ENCODE peak calls at places on chromosomes 1 and 21, in five cellular contexts. N is WERI-Rb-1, F is GM13976, Z is WTC11, O is H9. C is an unnamed sample.

GRCh38 chr1:161159915-161160248 is 582 bp downstream of the USP21 start:
- DNase-seq in N (no peak), F (no peak), Z (no peak), O (no peak), C (no peak)

GRCh38 chr1:33348194-33348593 is 27.3 kb upstream of the A3GALT2 start:
- DNase-seq in N (no peak), F (no peak), Z (no peak), O (no peak), C (no peak)

GRCh38 chr1:67883069-67883468 is 49.8 kb upstream of the GNG12 start:
- DNase-seq in N (peak; percentile 11), F (no peak), Z (no peak), O (no peak), C (no peak)

GRCh38 chr1:107669996-107670395 is 295.0 kb downstream of the VAV3 start:
- DNase-seq in N (no peak), F (no peak), Z (no peak), O (no peak), C (no peak)

GRCh38 chr1:200242379-200243041 is 167.3 kb downstream of the ZNF281 start:
- DNase-seq in N (peak; percentile 64), F (no peak), Z (no peak), O (no peak), C (no peak)

GRCh38 chr1:116950497-116951174 is 40.9 kb downstream of the PTGFRN start:
- DNase-seq in N (no peak), F (no peak), Z (no peak), O (no peak), C (no peak)

GRCh38 chr1:208569181-208569580 is 325.0 kb upstream of the PLXNA2 start:
- DNase-seq in N (no peak), F (no peak), Z (no peak), O (no peak), C (no peak)

GRCh38 chr21:45523411-45524101 is 18.7 kb downstream of the SLC19A1 start:
- DNase-seq in N (no peak), F (no peak), Z (peak; percentile 9), O (no peak), C (no peak)

GRCh38 chr1:179825798-179826460 is 51.7 kb downstream of the TOR1AIP2 start:
- DNase-seq in N (no peak), F (no peak), Z (no peak), O (no peak), C (no peak)

GRCh38 chr1:94606471-94606870 is 64.9 kb upstream of the F3 start:
- DNase-seq in N (no peak), F (no peak), Z (no peak), O (no peak), C (no peak)

GRCh38 chr1:214640431-214641213 is 37.6 kb downstream of the CENPF start:
- DNase-seq in N (no peak), F (no peak), Z (no peak), O (no peak), C (no peak)

GRCh38 chr1:99599678-99600175 is 46.2 kb upstream of the PALMD start:
- DNase-seq in N (no peak), F (no peak), Z (no peak), O (no peak), C (no peak)

GRCh38 chr1:27391511-27392095 is 819 bp upstream of the GPR3 start:
- DNase-seq in N (peak; percentile 39), F (no peak), Z (peak; percentile 69), O (peak; percentile 86), C (no peak)

GRCh38 chr1:20216574-20216973 is 30.3 kb upstream of the PLA2G2C start:
- DNase-seq in N (peak; percentile 34), F (peak; percentile 69), Z (no peak), O (no peak), C (peak; percentile 70)

GRCh38 chr1:1179983-1180861 is 6.5 kb downstream of the TTLL10 start:
- DNase-seq in N (no peak), F (no peak), Z (peak; percentile 24), O (peak; percentile 36), C (no peak)

GRCh38 chr1:246587606-246588005 is 21.4 kb downstream of the CNST start:
- DNase-seq in N (no peak), F (no peak), Z (no peak), O (no peak), C (no peak)

GRCh38 chr1:102191723-102192122 is 195.0 kb upstream of the OLFM3 start:
- DNase-seq in N (peak; percentile 32), F (peak; percentile 6), Z (no peak), O (peak; percentile 40), C (peak; percentile 4)
- TF ChIP-seq CTCF in N (peak; percentile 47), F (peak; percentile 40), Z (peak; percentile 45), O (peak; percentile 77), C (peak; percentile 36)

GRCh38 chr1:98264727-98265126 is 343.9 kb upstream of the DPYD start:
- DNase-seq in N (no peak), F (no peak), Z (no peak), O (no peak), C (no peak)

GRCh38 chr1:98256700-98257099 is 335.9 kb upstream of the DPYD start:
- DNase-seq in N (no peak), F (no peak), Z (no peak), O (no peak), C (no peak)

GRCh38 chr1:98260421-98260820 is 339.6 kb upstream of the DPYD start:
- DNase-seq in N (no peak), F (no peak), Z (no peak), O (no peak), C (no peak)

DNA sequence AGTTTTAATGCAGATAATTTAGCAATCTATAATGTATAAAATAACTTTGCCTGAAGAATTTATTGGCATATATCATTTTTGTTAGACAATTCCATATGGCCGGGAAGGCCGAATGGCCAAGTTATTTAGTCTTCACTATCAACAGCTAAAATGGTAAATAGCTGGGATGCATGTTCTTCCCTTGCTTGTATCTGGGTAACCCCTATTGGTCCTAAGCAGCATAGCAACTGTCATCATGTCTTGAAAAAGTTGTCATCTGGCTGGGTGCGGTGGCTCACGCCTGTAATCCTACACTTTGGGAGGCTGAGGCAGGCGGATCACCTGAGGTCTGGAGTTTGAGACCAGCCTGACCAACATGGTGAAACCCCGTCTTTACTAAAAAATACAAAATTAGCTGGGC is 340.0 kb upstream of the DPYD start:
- DNase-seq in N (no peak), F (no peak), Z (peak; percentile 14), O (no peak), C (no peak)
- TF ChIP-seq CTCF in N (no peak), F (no peak), Z (no peak), O (peak; percentile 45), C (no peak)

GRCh38 chr1:42737257-42737656 is 2.8 kb downstream of the CLDN19 start:
- DNase-seq in N (no peak), F (peak; percentile 62), Z (no peak), O (no peak), C (peak; percentile 57)
- TF ChIP-seq CTCF in N (no peak), F (peak; percentile 10), Z (no peak), O (no peak), C (peak; percentile 21)

GRCh38 chr1:147225193-147225730 is at the start of gene FMO5:
- DNase-seq in N (no peak), F (peak; percentile 67), Z (peak; percentile 67), O (peak; percentile 76), C (peak; percentile 62)
- TF ChIP-seq CTCF in N (no peak), F (no peak), Z (no peak), O (no peak), C (no peak)

DNA sequence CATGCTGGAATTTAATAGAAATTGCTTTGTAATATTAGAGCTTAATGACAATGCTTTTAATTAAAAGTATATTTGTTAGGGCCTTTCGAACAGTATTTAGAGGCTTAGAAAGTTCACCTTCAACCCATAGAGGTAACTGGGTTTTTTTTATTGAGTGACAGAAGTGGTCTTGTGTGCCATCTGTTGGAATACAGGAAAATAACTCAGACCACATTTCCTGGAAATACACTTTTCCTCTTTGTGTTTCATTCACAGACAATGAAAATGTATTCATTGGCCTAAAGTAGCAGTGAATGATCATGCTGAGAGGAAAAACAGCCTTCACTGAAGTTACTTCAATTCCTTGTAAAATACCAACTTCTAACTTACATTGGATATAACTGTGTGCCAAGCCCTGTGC is 83.6 kb upstream of the L1TD1 start:
- DNase-seq in N (no peak), F (no peak), Z (no peak), O (no peak), C (no peak)
- TF ChIP-seq CTCF in N (peak; percentile 2), F (no peak), Z (no peak), O (peak; percentile 25), C (no peak)

DNA sequence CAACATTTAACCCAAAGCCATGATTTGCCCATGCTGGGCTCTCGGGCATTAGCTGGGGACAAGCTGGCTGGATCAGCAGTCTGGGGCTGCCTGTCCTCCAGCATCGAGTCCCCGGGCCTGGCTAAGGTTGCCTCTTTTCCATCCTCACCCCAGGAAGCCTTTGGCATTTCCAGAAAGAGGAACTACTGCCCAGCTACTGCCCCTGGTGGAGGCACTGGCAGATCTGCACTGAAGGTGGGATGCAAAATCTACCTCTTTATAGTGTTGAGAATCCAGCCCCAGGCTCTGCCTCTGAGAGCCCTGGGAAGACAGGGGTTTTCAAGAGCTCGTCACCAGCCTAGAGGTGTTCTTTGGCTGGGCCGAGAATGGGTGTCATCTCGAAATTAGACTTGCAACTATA is 635.9 kb downstream of the MATN1 start:
- DNase-seq in N (peak; percentile 37), F (no peak), Z (peak; percentile 57), O (peak; percentile 72), C (no peak)
- TF ChIP-seq CTCF in N (peak; percentile 61), F (no peak), Z (no peak), O (peak; percentile 65), C (no peak)

DNA sequence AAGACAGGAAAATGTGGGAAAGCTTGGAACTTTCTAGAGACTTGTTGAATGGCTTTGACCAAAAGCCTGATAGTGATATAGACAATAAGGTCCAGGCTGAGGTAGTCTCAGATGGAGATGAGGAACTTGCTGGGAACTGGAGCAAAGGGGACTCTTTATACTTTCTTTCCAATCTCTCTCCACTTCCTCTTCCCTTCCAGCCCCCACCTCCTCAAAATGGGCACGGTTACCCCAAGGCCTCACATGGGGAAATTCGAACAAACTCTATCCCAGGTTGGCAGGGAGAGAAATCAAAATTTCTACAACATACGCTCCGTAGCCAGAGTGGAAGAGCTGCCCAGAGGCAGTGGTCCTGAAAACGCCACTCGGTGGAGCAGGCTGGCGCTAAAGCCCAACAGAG is 15.2 kb downstream of the PPT1 start:
- DNase-seq in N (no peak), F (no peak), Z (no peak), O (no peak), C (no peak)
- TF ChIP-seq CTCF in N (no peak), F (no peak), Z (no peak), O (no peak), C (no peak)

DNA sequence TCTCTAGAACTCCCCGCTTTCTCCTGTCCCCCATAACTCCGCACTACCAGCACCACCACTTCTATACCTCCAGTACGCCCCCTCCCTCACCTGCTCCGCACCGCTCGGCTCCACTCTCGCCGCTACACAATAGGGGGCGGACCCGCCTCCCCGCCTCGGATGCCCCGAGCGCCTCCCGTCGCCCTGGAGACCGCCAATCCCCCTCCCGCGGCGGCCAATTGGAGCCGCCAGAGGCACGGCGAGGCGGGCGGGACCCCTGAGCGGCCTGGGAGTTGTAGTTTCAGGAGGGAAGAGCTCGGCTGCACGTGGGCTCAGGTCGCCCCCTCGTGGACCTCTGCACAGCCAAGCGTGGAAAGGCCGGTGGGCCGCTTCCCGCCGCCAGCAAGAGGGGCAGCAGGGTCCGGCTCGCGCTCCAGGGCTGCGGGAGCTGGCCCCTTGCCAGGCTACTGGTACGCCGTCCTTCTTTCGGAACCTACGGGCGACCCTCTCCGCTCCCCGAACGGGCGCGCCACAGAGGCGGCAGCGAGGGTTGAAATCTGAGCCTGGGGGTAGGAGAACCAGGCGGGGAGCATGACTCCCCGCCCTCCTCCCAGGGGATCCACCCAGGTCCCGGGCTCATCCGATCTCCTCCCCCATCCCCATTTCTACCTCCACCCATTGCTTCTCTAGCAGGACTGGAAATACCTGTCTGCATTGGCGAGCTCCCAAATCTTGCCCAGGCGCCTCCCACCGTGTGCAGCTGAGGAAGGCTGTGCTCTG is at the start of gene IGSF9:
- DNase-seq in N (peak; percentile 100), F (peak; percentile 77), Z (peak; percentile 98), O (peak; percentile 97), C (peak; percentile 61)
- TF ChIP-seq CTCF in N (peak; percentile 96), F (peak; percentile 38), Z (peak; percentile 24), O (peak; percentile 63), C (peak; percentile 39)